ENCODE peak calls at places on chromosomes 3 and 15, in four cellular contexts. One of them, this sample, is unnamed.

GRCh38 chr3:14405886-14406238 is 3.5 kb downstream of the SLC6A6 start:
- DNase-seq in aorta: no peak
- DNase-seq in CD8-positive, alpha-beta memory T cell: no peak
- DNase-seq in tibial artery: no peak
- DNase-seq in this sample: no peak

GRCh38 chr3:159458010-159458409 is 530.6 kb upstream of the IL12A start:
- DNase-seq in aorta: no peak
- DNase-seq in CD8-positive, alpha-beta memory T cell: no peak
- DNase-seq in tibial artery: no peak
- DNase-seq in this sample: peak; percentile 94

GRCh38 chr3:14403636-14404395 is 1.4 kb downstream of the SLC6A6 start:
- DNase-seq in aorta: peak; percentile 84
- DNase-seq in CD8-positive, alpha-beta memory T cell: no peak
- DNase-seq in tibial artery: peak; percentile 86
- DNase-seq in this sample: no peak

GRCh38 chr3:79597719-79598118 is 170.1 kb downstream of the ROBO1 start:
- DNase-seq in aorta: no peak
- DNase-seq in CD8-positive, alpha-beta memory T cell: no peak
- DNase-seq in tibial artery: no peak
- DNase-seq in this sample: no peak

GRCh38 chr3:8848696-8849131 is 79.3 kb upstream of the OXTR start:
- DNase-seq in aorta: no peak
- DNase-seq in CD8-positive, alpha-beta memory T cell: no peak
- DNase-seq in tibial artery: no peak
- DNase-seq in this sample: peak; percentile 89

GRCh38 chr15:35696767-35697231 is 150.8 kb upstream of the DPH6 start:
- DNase-seq in aorta: no peak
- DNase-seq in CD8-positive, alpha-beta memory T cell: no peak
- DNase-seq in tibial artery: no peak
- DNase-seq in this sample: peak; percentile 95

GRCh38 chr3:105853801-105854432 is 14.9 kb downstream of the CBLB start:
- DNase-seq in aorta: no peak
- DNase-seq in CD8-positive, alpha-beta memory T cell: peak; percentile 58
- DNase-seq in tibial artery: no peak
- DNase-seq in this sample: no peak

GRCh38 chr3:19735111-19735510 is 198.9 kb downstream of the EFHB start:
- DNase-seq in aorta: no peak
- DNase-seq in CD8-positive, alpha-beta memory T cell: no peak
- DNase-seq in tibial artery: no peak
- DNase-seq in this sample: no peak

GRCh38 chr3:175704366-175705041 is 845.4 kb downstream of the NAALADL2 start:
- DNase-seq in aorta: no peak
- DNase-seq in CD8-positive, alpha-beta memory T cell: no peak
- DNase-seq in tibial artery: no peak
- DNase-seq in this sample: no peak

GRCh38 chr3:112629425-112629824 is 11.5 kb downstream of the CCDC80 start:
- DNase-seq in aorta: peak; percentile 71
- DNase-seq in CD8-positive, alpha-beta memory T cell: no peak
- DNase-seq in tibial artery: peak; percentile 79
- DNase-seq in this sample: peak; percentile 93

GRCh38 chr3:121651684-121652083 is 9.0 kb downstream of the HCLS1 start:
- DNase-seq in aorta: no peak
- DNase-seq in CD8-positive, alpha-beta memory T cell: no peak
- DNase-seq in tibial artery: no peak
- DNase-seq in this sample: peak; percentile 29

GRCh38 chr3:66593978-66594377 is 93.2 kb upstream of the LRIG1 start:
- DNase-seq in aorta: no peak
- DNase-seq in CD8-positive, alpha-beta memory T cell: no peak
- DNase-seq in tibial artery: no peak
- DNase-seq in this sample: peak; percentile 89

DNA sequence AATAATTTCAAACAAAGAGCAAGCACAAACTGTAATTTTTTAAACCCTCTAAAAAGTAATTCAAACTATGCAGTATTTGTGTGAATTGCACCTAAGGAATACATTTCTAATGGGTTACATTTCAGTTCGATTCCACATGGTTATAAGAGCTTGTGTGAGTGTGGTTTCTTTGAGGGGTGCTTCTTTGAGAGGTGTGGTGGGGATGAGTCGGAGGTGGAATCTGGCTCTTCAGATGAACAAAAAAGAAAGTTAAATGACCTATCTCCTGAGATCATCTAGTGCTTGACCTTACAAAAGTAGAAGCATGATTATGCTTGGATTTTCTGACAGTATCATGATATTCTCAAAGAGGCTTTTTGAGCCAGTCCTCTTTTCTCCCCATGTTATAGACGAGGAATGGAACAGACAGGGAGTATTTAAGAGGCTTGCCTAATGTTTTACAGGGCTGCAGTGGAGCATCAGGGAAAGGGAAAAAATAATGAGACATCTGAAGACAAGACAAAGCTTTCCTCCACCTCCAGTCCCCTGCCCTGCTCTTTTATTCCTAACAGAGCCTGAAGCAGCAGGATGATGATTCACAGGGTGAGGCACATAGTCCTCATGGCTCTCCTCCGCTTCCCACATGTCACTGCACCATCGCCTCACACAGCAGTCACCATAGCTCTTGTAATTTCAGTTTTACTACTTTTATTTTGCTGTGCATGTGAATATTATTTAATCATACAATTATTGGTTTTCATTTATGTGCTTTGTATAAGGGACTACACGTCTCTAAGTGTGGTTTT is 82.0 kb downstream of the LYSMD4 start:
- DNase-seq in aorta: no peak
- DNase-seq in CD8-positive, alpha-beta memory T cell: no peak
- DNase-seq in tibial artery: no peak
- DNase-seq in this sample: peak; percentile 43
- H3K4me3 ChIP-seq in aorta: no peak overlapping the region
- H3K4me3 ChIP-seq in CD8-positive, alpha-beta memory T cell: no peak overlapping the region
- H3K4me3 ChIP-seq in tibial artery: no peak overlapping the region
- H3K4me3 ChIP-seq in this sample: no peak overlapping the region

DNA sequence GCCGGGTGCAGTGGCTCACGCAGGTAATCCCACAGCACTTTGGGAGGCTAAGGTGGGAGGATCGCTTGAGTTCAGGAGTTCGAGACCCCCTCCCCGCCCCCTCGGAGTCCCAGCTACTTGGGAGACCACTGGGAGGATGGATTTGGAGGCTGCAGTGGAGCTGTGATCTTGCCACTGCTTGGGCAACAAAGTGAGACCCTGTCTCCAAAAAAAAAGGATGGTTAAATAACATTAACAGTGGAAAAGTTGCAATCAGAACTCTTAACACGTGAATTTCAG is 1.4 kb upstream of the TMEM87A start:
- DNase-seq in aorta: peak; percentile 49
- DNase-seq in CD8-positive, alpha-beta memory T cell: no peak
- DNase-seq in tibial artery: no peak
- DNase-seq in this sample: no peak
- H3K4me3 ChIP-seq in aorta: peak overlapping the region; percentile 60
- H3K4me3 ChIP-seq in CD8-positive, alpha-beta memory T cell: peak overlapping the region; percentile 99
- H3K4me3 ChIP-seq in tibial artery: peak overlapping the region; percentile 67
- H3K4me3 ChIP-seq in this sample: peak overlapping the region; percentile 97

GRCh38 chr3:197532388-197532787 is 23.4 kb downstream of the BDH1 start:
- DNase-seq in aorta: peak; percentile 7
- DNase-seq in CD8-positive, alpha-beta memory T cell: no peak
- DNase-seq in tibial artery: peak; percentile 15
- DNase-seq in this sample: no peak
- H3K4me3 ChIP-seq in aorta: no peak overlapping the region
- H3K4me3 ChIP-seq in CD8-positive, alpha-beta memory T cell: no peak overlapping the region
- H3K4me3 ChIP-seq in tibial artery: no peak overlapping the region
- H3K4me3 ChIP-seq in this sample: no peak overlapping the region

GRCh38 chr3:129892857-129893615 is 475 bp downstream of the TMCC1 start:
- DNase-seq in aorta: peak; percentile 79
- DNase-seq in CD8-positive, alpha-beta memory T cell: peak; percentile 85
- DNase-seq in tibial artery: peak; percentile 64
- DNase-seq in this sample: no peak

GRCh38 chr3:129892486-129892856 is 1.0 kb downstream of the TMCC1 start:
- DNase-seq in aorta: no peak
- DNase-seq in CD8-positive, alpha-beta memory T cell: no peak
- DNase-seq in tibial artery: no peak
- DNase-seq in this sample: no peak

GRCh38 chr3:129890125-129890524 is 3.4 kb downstream of the TMCC1 start:
- DNase-seq in aorta: no peak
- DNase-seq in CD8-positive, alpha-beta memory T cell: no peak
- DNase-seq in tibial artery: no peak
- DNase-seq in this sample: no peak

GRCh38 chr3:129888739-129889138 is 4.8 kb downstream of the TMCC1 start:
- DNase-seq in aorta: no peak
- DNase-seq in CD8-positive, alpha-beta memory T cell: no peak
- DNase-seq in tibial artery: no peak
- DNase-seq in this sample: peak; percentile 96

DNA sequence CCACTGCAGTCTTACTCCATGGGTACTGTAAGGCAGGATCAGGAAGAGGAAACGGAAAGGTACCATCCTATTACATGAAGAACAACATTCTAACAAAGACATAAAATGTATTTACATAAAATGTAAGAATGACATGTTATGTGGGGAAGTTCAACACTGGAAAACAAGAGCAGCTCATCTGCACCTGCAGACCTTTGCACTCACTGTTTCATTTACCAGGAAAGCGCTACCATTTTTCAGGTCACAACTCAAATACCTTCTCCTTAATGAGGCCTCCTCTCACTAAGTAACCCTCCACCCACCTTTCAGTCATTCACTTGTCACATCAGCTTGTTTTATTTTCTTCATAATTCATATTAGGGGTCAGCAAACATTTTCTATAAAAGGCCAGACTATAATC is 2.6 kb downstream of the TMCC1 start:
- DNase-seq in aorta: no peak
- DNase-seq in CD8-positive, alpha-beta memory T cell: no peak
- DNase-seq in tibial artery: no peak
- DNase-seq in this sample: no peak
- H3K4me3 ChIP-seq in aorta: no peak overlapping the region
- H3K4me3 ChIP-seq in CD8-positive, alpha-beta memory T cell: no peak overlapping the region
- H3K4me3 ChIP-seq in tibial artery: no peak overlapping the region
- H3K4me3 ChIP-seq in this sample: no peak overlapping the region

DNA sequence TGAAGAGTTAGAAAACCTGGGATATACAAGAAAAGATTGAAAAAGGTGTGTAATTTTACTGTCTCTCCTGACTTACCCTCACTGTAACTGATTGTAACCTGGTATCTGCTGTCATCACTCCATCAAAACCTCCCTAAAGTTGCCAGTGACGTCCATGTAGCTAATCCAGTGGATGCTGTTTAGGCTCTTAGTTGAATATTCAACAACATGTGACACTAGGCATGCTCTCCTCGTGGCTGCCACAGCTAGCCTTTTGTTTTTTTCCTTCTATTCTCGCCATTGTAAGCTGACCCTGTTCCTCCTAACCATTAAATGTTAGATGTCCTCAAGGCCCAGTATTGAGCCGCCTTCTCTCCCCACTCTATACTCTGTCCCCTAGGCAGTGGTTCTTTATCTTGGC is 41.6 kb downstream of the GADL1 start:
- DNase-seq in aorta: no peak
- DNase-seq in CD8-positive, alpha-beta memory T cell: no peak
- DNase-seq in tibial artery: no peak
- DNase-seq in this sample: no peak
- H3K4me3 ChIP-seq in aorta: no peak overlapping the region
- H3K4me3 ChIP-seq in CD8-positive, alpha-beta memory T cell: no peak overlapping the region
- H3K4me3 ChIP-seq in tibial artery: no peak overlapping the region
- H3K4me3 ChIP-seq in this sample: no peak overlapping the region

DNA sequence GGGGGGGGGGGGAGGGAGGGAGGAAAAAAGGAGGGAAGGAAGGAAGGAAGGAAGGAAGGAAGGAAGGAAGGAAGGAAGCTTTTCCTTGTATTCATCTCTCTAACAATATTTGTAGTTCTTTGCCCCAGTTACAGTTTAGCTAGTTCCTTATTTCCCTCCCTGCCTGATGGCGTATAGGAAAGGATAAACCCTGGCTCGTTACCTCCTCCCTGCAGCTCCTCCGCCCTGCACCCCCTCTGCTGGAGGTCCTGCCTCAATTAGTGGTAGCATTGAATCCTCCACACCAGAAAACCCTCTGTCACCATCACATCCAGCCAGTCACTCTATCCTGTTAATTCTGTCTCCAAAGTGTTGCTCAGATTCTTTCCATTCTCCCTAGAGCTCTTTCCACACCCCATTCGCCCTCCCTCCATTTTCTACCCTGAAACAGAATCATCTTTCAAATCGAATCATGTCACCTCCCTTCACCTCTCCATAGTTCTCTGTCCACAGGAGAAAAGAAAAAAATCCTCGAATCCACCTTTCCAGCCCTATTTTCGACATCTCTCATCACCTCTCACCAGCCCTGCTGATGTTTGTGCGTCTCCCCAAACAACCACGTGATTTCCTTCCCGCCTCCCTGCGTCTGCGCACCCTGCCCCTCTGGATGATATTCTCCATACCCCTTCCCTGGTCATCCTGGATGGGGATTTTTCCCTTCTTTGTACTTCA is 36.8 kb downstream of the MAP3K13 start:
- DNase-seq in aorta: no peak
- DNase-seq in CD8-positive, alpha-beta memory T cell: no peak
- DNase-seq in tibial artery: no peak
- DNase-seq in this sample: no peak
- H3K4me3 ChIP-seq in aorta: no peak overlapping the region
- H3K4me3 ChIP-seq in CD8-positive, alpha-beta memory T cell: no peak overlapping the region
- H3K4me3 ChIP-seq in tibial artery: no peak overlapping the region
- H3K4me3 ChIP-seq in this sample: no peak overlapping the region

This sample was measured in choroid plexus epithelial cell.